ENCODE peak calls at places on chromosome 18, in six cellular contexts. V, K, O, Q, P and N are unnamed samples.

GRCh38 chr18:48842259-48843061 is 108.3 kb downstream of the SMAD7 start:
- DNase-seq in K (no peak), Q (no peak), V (peak), P (no peak), O (no peak), N (no peak)

GRCh38 chr18:13377496-13377895 is 158.9 kb downstream of the LDLRAD4 start:
- DNase-seq in O (no peak), V (peak), Q (no peak), K (no peak), P (no peak), N (no peak)

GRCh38 chr18:42564761-42565160 is 550.7 kb downstream of the RIT2 start:
- DNase-seq in P (no peak), O (no peak), K (no peak), V (no peak), Q (no peak), N (no peak)

GRCh38 chr18:55775972-55776371 is 188.0 kb upstream of the TCF4 start:
- DNase-seq in Q (no peak), K (no peak), P (no peak), V (no peak), O (no peak), N (no peak)

GRCh38 chr18:29154758-29155725 is 978.1 kb upstream of the CDH2 start:
- DNase-seq in Q (no peak), K (no peak), O (peak), V (no peak), P (no peak), N (no peak)

GRCh38 chr18:35861367-35862114 is 110.9 kb upstream of the RMP24 start:
- DNase-seq in K (no peak), O (peak), V (no peak), P (no peak), Q (no peak), N (no peak)

GRCh38 chr18:48657446-48658120 is 118.8 kb downstream of the CTIF start:
- DNase-seq in K (no peak), P (no peak), Q (no peak), V (no peak), O (no peak), N (no peak)

GRCh38 chr18:35892118-35892517 is 80.4 kb upstream of the RMP24 start:
- DNase-seq in P (no peak), Q (no peak), V (no peak), K (no peak), O (no peak), N (no peak)

GRCh38 chr18:50569930-50570329 is 10.0 kb downstream of the MAPK4 start:
- DNase-seq in P (no peak), O (no peak), V (no peak), Q (no peak), K (no peak), N (peak)

GRCh38 chr18:68507781-68508180 is 207.1 kb downstream of the TMX3 start:
- DNase-seq in P (no peak), O (no peak), K (no peak), V (no peak), Q (no peak), N (no peak)

GRCh38 chr18:13810950-13811485 is 12.9 kb upstream of the MC5R start:
- DNase-seq in P (no peak), Q (no peak), V (no peak), K (no peak), O (no peak), N (peak)

GRCh38 chr18:23529597-23529996 is 26.3 kb downstream of the RMC1 start:
- DNase-seq in K (no peak), P (no peak), O (peak), Q (no peak), V (no peak), N (no peak)

GRCh38 chr18:13500227-13500865 is 226.0 kb downstream of the FAM210A start:
- DNase-seq in O (peak), V (peak), P (peak), K (peak), Q (no peak), N (peak)

GRCh38 chr18:46619559-46619958 is 37.5 kb downstream of the LOXHD1 start:
- DNase-seq in O (no peak), P (no peak), V (no peak), Q (no peak), K (no peak), N (no peak)

GRCh38 chr18:77001041-77001440 is 131.5 kb downstream of the MBP start:
- DNase-seq in O (no peak), K (no peak), Q (no peak), P (no peak), V (no peak), N (no peak)

GRCh38 chr18:61731693-61732376 is 161.0 kb downstream of the RNF152 start:
- DNase-seq in K (no peak), O (no peak), Q (no peak), V (no peak), P (no peak), N (no peak)

GRCh38 chr18:20966795-20967194 is 144.8 kb downstream of the ROCK1 start:
- DNase-seq in P (no peak), Q (no peak), O (no peak), V (no peak), K (no peak), N (no peak)

GRCh38 chr18:45353530-45353929 is 261.7 kb upstream of the SLC14A2 start:
- DNase-seq in V (no peak), O (no peak), P (no peak), K (no peak), Q (no peak), N (no peak)

GRCh38 chr18:46343940-46344372 is 239.8 kb downstream of the HAUS1 start:
- DNase-seq in Q (no peak), V (peak), O (no peak), K (no peak), P (peak), N (peak)

GRCh38 chr18:62749389-62749788 is 34.0 kb downstream of the PHLPP1 start:
- DNase-seq in Q (no peak), O (no peak), P (no peak), V (no peak), K (no peak), N (no peak)

GRCh38 chr18:31942301-31942998 is 478 bp downstream of the TRAPPC8 start:
- DNase-seq in Q (no peak), P (peak), V (peak), K (peak), O (peak), N (peak)

GRCh38 chr18:22098563-22098989 is 70.8 kb upstream of the GATA6 start:
- DNase-seq in K (no peak), V (no peak), O (no peak), Q (no peak), P (no peak), N (no peak)

GRCh38 chr18:58392336-58393000 is 236.4 kb downstream of the ALPK2 start:
- DNase-seq in P (peak), K (no peak), Q (no peak), O (no peak), V (no peak), N (peak)

GRCh38 chr18:44852216-44852615 is 171.5 kb downstream of the SETBP1 start:
- DNase-seq in Q (no peak), O (no peak), P (no peak), K (peak), V (no peak), N (no peak)

GRCh38 chr18:45386256-45386655 is 229.0 kb upstream of the SLC14A2 start:
- DNase-seq in O (no peak), Q (no peak), V (peak), K (peak), P (peak), N (peak)

GRCh38 chr18:45636110-45636509 is 20.8 kb downstream of the SLC14A2 start:
- DNase-seq in P (no peak), V (no peak), O (no peak), K (no peak), Q (no peak), N (no peak)

GRCh38 chr18:37565138-37565984 is at the start of gene CELF4:
- DNase-seq in P (no peak), O (no peak), V (no peak), Q (no peak), K (peak), N (peak)

GRCh38 chr18:48615566-48616401 is 77.0 kb downstream of the CTIF start:
- DNase-seq in O (no peak), P (no peak), Q (peak), V (no peak), K (no peak), N (peak)

GRCh38 chr18:76130845-76131244 is 364.2 kb downstream of the ZNF516 start:
- DNase-seq in P (no peak), Q (no peak), O (no peak), K (no peak), V (no peak), N (no peak)

GRCh38 chr18:56270851-56271250 is 367.5 kb downstream of the TXNL1 start:
- DNase-seq in P (no peak), V (no peak), K (no peak), Q (no peak), O (no peak), N (no peak)